ENCODE peak calls at places on chromosomes 5 and 9, in six cellular contexts. O is gastrocnemius medialis; H is naive thymus-derived CD4-positive, alpha-beta T cell; F is heart right ventricle; M is upper lobe of right lung; C is kidney. G is an unnamed sample.

GRCh38 chr9:127950513-127951210 is 13.0 kb upstream of the DPM2 start:
- DNase-seq in H (no peak), M (no peak), O (no peak), C (no peak), F (peak; percentile 70), G (no peak)

GRCh38 chr5:109496112-109496511 is 86.3 kb upstream of the PJA2 start:
- DNase-seq in H (no peak), C (no peak), O (no peak), F (no peak), M (no peak), G (no peak)

GRCh38 chr5:84816746-84817547 is 432.3 kb upstream of the EDIL3 start:
- DNase-seq in F (no peak), H (no peak), M (no peak), O (no peak), C (no peak), G (no peak)

GRCh38 chr9:108515856-108516255 is 339.9 kb downstream of the ACTL7B start:
- DNase-seq in O (no peak), M (no peak), F (no peak), H (no peak), C (no peak), G (no peak)

GRCh38 chr9:16103613-16104012 is 550.8 kb downstream of the CCDC171 start:
- DNase-seq in M (no peak), H (no peak), C (peak; percentile 89), O (no peak), F (no peak), G (no peak)

GRCh38 chr9:137492464-137493162 is 33.5 kb upstream of the NSMF start:
- DNase-seq in O (no peak), M (peak; percentile 52), F (no peak), C (peak; percentile 78), H (no peak), G (no peak)

GRCh38 chr5:61732376-61732775 is 400.3 kb downstream of the ZSWIM6 start:
- DNase-seq in O (no peak), M (no peak), H (no peak), C (no peak), F (no peak), G (no peak)

GRCh38 chr5:41918105-41918504 is 7.0 kb upstream of the FBXO4 start:
- DNase-seq in H (no peak), F (no peak), C (no peak), M (no peak), O (no peak), G (no peak)

GRCh38 chr5:94359880-94360279 is 258.5 kb downstream of the KIAA0825 start:
- DNase-seq in F (no peak), M (no peak), C (no peak), O (no peak), H (no peak), G (no peak)

GRCh38 chr5:33330416-33330815 is 110.3 kb upstream of the TARS1 start:
- DNase-seq in M (no peak), F (no peak), H (no peak), O (no peak), C (no peak), G (no peak)

GRCh38 chr9:3992924-3993323 is 306.9 kb downstream of the GLIS3 start:
- DNase-seq in H (no peak), M (no peak), O (no peak), F (no peak), C (no peak), G (no peak)

GRCh38 chr5:34660444-34660843 is 4.3 kb downstream of the RAI14 start:
- DNase-seq in H (no peak), F (no peak), C (no peak), M (no peak), O (no peak), G (no peak)

GRCh38 chr9:99713838-99714306 is 107.8 kb upstream of the NR4A3 start:
- DNase-seq in H (no peak), O (no peak), M (no peak), F (no peak), C (no peak), G (no peak)

GRCh38 chr5:116451905-116452450 is 122.6 kb downstream of the SEMA6A start:
- DNase-seq in F (no peak), M (no peak), H (no peak), O (no peak), C (no peak), G (no peak)

GRCh38 chr5:155987261-155987810 is 339.6 kb upstream of the SGCD start:
- DNase-seq in O (no peak), H (no peak), M (no peak), F (no peak), C (no peak), G (no peak)

GRCh38 chr5:1124181-1125029 is 12.5 kb upstream of the SLC12A7 start:
- DNase-seq in C (no peak), H (no peak), M (no peak), F (no peak), O (no peak), G (no peak)

DNA sequence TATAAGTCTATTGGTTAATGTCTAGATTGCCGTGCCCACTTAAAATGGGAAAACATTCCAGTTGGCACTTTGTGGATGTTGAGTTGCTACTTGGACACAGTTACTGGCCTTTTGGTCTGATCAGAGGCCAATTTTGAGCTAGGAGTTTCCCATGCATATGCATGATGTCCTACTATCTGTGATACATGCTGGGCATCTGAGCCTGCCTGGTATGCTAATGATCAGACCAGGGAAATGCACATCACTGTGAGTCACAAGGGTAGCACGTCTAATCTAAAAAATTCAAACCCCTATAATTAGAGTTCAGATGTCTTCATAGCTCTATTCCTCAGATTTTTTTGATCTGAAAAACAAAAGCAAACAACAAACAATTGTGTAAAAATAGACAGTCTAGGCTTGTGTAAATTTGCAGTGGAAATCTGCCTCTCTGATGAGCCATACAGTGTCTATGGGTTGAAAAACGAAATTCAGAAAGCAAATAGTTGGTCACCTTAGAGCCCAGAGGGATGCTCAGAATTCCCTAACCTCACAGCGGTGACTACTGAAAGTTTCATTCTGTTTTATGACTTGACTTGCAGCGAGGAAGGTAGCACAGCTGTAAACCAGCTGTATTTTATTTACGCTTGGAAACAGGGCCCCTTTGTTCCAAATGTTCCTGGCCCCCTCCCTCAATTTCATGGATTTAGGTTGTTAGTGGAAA is 37.3 kb downstream of the PALM2AKAP2 start:
- DNase-seq in C (no peak), H (no peak), M (no peak), F (no peak), O (no peak), G (no peak)
- H3K27ac ChIP-seq in C (no peak overlapping the region), H (no peak overlapping the region), M (no peak overlapping the region), F (peak overlapping the region; percentile 66), O (peak overlapping the region; percentile 1), G (peak overlapping the region; percentile 85)

DNA sequence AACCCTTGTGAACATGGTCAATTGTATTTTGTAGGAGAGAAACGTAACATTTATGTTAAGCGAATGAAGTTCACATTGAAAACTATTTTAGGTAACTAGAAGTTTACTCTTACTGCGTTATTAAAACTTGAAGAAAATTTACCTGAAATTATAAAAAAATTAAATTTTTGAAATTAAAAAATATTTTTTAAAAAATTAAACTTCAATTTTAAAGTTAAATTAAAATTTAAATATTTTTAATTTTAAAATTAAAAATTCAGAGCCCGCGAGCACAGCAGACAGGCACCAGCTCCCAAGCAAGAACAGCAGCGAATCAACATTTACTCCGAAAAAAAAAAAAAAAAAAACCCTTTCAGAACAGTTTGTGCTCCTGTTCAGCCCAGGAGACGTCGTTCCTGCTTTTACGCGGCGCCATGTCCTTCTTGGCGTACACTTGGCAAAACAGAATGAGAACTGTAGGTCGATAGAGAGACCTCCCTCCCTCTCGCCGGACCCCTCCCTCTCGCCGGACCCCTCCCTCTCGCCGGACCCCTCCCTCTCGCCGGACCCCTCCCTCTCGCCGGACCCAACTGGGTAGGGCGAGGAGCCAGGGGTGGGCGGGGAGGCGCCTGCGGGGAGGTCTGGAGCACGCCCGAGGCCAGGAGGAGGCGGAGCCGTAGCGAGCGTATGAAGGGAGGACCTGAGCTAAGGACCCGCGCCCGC is 235.9 kb downstream of the ROR2 start:
- DNase-seq in M (no peak), H (no peak), O (no peak), F (peak; percentile 35), C (peak; percentile 90), G (peak; percentile 69)
- H3K27ac ChIP-seq in M (no peak overlapping the region), H (no peak overlapping the region), O (no peak overlapping the region), F (no peak overlapping the region), C (no peak overlapping the region), G (no peak overlapping the region)

DNA sequence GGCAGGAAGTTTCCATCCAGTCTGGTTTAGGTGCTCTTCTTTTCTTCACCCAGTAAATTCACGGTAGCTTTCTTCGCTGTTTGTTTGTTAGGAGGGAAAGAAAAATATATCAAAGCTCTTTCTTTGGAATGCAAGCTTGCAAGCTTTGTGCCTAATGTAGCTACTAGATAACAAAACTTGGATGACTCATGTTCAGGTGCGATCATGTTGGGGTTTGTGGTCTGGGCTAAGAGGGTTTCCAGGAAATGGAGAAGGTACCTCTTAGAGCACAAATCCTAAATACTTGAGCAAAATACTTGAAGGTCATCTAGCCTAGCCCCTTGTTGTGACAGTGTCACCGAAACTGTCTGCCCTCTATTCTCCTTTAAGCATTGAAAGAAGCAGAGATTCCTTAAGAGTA is 17.7 kb downstream of the SRP19 start:
- DNase-seq in F (no peak), O (no peak), M (no peak), C (no peak), H (no peak), G (no peak)
- H3K27ac ChIP-seq in F (peak overlapping the region; percentile 35), O (peak overlapping the region; percentile 46), M (peak overlapping the region; percentile 11), C (no peak overlapping the region), H (peak overlapping the region; percentile 15), G (no peak overlapping the region)

DNA sequence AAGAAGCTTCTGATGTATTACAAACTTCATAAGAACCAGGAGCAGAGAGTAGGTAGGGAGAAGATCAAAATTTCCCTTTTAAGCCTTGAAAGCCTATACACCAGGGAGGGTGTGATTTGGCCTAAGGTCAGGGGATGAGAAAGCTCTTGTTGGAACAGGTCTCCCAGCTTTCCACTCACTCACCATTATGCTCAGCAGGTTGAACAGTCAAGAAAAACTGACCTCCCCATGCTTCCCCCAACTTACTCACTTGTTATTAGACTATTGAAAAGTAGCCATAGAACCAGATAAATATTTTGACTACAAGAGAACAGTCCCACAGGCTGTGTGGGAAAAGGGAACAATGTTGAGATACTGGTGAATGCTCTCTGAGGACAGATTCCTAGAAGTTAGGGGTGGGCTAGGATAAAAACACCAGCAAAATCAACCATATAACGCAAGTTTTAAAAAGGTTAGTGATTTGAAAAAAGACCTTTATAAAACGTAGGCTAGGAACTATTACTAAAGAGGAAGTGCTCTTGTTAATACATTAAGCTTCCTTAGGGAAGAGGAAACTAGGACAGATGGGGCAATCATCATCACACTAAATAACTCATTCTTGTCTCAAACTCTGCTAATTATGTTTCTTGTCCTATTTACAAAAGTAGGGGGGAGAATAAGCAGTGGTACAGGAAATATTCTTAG is 30.9 kb downstream of the PCDHGC5 start:
- DNase-seq in F (no peak), M (no peak), O (no peak), H (no peak), C (no peak), G (no peak)
- H3K27ac ChIP-seq in F (peak overlapping the region; percentile 71), M (peak overlapping the region; percentile 72), O (peak overlapping the region; percentile 87), H (no peak overlapping the region), C (no peak overlapping the region), G (peak overlapping the region; percentile 33)

DNA sequence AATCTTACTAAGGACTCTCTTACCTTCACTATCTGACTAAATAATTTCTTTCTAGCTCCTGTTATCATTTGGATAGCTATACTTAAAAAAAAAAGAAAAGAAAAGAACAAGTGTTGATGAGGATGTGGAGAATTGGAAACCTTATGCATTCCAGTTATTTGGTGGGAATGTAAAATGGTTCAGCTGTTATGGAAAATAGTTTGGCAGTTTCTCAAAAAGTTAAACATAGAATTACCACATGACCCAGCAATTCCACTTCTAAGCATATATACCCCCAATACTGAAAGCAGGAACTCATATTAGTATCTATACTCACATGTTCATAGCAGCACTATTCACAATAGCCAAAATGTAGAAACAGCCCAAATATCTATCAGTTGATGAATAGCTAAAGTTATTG is 61.1 kb downstream of the GNA14 start:
- DNase-seq in O (no peak), H (no peak), C (no peak), M (no peak), F (no peak), G (no peak)
- H3K27ac ChIP-seq in O (no peak overlapping the region), H (no peak overlapping the region), C (no peak overlapping the region), M (no peak overlapping the region), F (no peak overlapping the region), G (no peak overlapping the region)

GRCh38 chr5:146243217-146243616 is 39.8 kb downstream of the RBM27 start:
- DNase-seq in M (no peak), H (no peak), C (no peak), O (no peak), F (no peak), G (no peak)
- H3K27ac ChIP-seq in M (no peak overlapping the region), H (no peak overlapping the region), C (no peak overlapping the region), O (no peak overlapping the region), F (no peak overlapping the region), G (peak overlapping the region; percentile 82)